ENCODE peak calls at places on chromosomes 16 and 17, in seven cellular contexts. One of them, this sample, is unnamed. For H3K27me3 and H3K4me1, the result is how much of the 10 kb centered on the place peaks cover.

GRCh38 chr16:6112700-6113099 is 1015.1 kb upstream of the EEF2KMT start:
- DNase-seq in breast epithelium: no peak
- DNase-seq in CD8-positive, alpha-beta memory T cell: no peak
- DNase-seq in sigmoid colon: no peak
- DNase-seq in endothelial cell of umbilical vein: no peak
- DNase-seq in PC-3: no peak
- DNase-seq in right cardiac atrium: no peak
- DNase-seq in this sample: no peak

GRCh38 chr17:72900542-72900941 is 191.9 kb downstream of the SLC39A11 start:
- DNase-seq in CD8-positive, alpha-beta memory T cell: no peak
- DNase-seq in endothelial cell of umbilical vein: peak
- DNase-seq in PC-3: no peak
- DNase-seq in breast epithelium: no peak
- DNase-seq in sigmoid colon: no peak
- DNase-seq in right cardiac atrium: no peak
- DNase-seq in this sample: no peak

GRCh38 chr17:41617698-41618097 is 5.1 kb upstream of the KRT16 start:
- DNase-seq in PC-3: no peak
- DNase-seq in sigmoid colon: peak
- DNase-seq in right cardiac atrium: no peak
- DNase-seq in CD8-positive, alpha-beta memory T cell: no peak
- DNase-seq in breast epithelium: peak
- DNase-seq in endothelial cell of umbilical vein: no peak
- DNase-seq in this sample: peak

GRCh38 chr16:69890114-69890890 is 60.8 kb upstream of the CLEC18A start:
- DNase-seq in breast epithelium: peak
- DNase-seq in CD8-positive, alpha-beta memory T cell: no peak
- DNase-seq in sigmoid colon: peak
- DNase-seq in PC-3: no peak
- DNase-seq in endothelial cell of umbilical vein: peak
- DNase-seq in right cardiac atrium: peak
- DNase-seq in this sample: peak

GRCh38 chr16:57611184-57611583 is 17.2 kb upstream of the ADGRG1 start:
- DNase-seq in sigmoid colon: no peak
- DNase-seq in endothelial cell of umbilical vein: no peak
- DNase-seq in right cardiac atrium: no peak
- DNase-seq in CD8-positive, alpha-beta memory T cell: no peak
- DNase-seq in breast epithelium: no peak
- DNase-seq in PC-3: peak
- DNase-seq in this sample: no peak

GRCh38 chr16:30018731-30019158 is 4.3 kb upstream of the C16orf92 start:
- DNase-seq in breast epithelium: no peak
- DNase-seq in PC-3: peak
- DNase-seq in right cardiac atrium: no peak
- DNase-seq in endothelial cell of umbilical vein: no peak
- DNase-seq in sigmoid colon: no peak
- DNase-seq in CD8-positive, alpha-beta memory T cell: no peak
- DNase-seq in this sample: no peak

GRCh38 chr16:4339909-4340308 is 11.2 kb downstream of the PAM16 start:
- DNase-seq in endothelial cell of umbilical vein: peak
- DNase-seq in PC-3: no peak
- DNase-seq in CD8-positive, alpha-beta memory T cell: no peak
- DNase-seq in breast epithelium: no peak
- DNase-seq in sigmoid colon: peak
- DNase-seq in right cardiac atrium: peak
- DNase-seq in this sample: no peak

GRCh38 chr17:60749050-60749449 is 71.4 kb downstream of the BCAS3 start:
- DNase-seq in endothelial cell of umbilical vein: no peak
- DNase-seq in breast epithelium: no peak
- DNase-seq in sigmoid colon: no peak
- DNase-seq in PC-3: no peak
- DNase-seq in CD8-positive, alpha-beta memory T cell: no peak
- DNase-seq in right cardiac atrium: no peak
- DNase-seq in this sample: no peak

GRCh38 chr16:73339821-73340220 is 291.9 kb upstream of the ZFHX3 start:
- DNase-seq in PC-3: no peak
- DNase-seq in breast epithelium: no peak
- DNase-seq in right cardiac atrium: no peak
- DNase-seq in endothelial cell of umbilical vein: no peak
- DNase-seq in sigmoid colon: no peak
- DNase-seq in CD8-positive, alpha-beta memory T cell: no peak
- DNase-seq in this sample: no peak

DNA sequence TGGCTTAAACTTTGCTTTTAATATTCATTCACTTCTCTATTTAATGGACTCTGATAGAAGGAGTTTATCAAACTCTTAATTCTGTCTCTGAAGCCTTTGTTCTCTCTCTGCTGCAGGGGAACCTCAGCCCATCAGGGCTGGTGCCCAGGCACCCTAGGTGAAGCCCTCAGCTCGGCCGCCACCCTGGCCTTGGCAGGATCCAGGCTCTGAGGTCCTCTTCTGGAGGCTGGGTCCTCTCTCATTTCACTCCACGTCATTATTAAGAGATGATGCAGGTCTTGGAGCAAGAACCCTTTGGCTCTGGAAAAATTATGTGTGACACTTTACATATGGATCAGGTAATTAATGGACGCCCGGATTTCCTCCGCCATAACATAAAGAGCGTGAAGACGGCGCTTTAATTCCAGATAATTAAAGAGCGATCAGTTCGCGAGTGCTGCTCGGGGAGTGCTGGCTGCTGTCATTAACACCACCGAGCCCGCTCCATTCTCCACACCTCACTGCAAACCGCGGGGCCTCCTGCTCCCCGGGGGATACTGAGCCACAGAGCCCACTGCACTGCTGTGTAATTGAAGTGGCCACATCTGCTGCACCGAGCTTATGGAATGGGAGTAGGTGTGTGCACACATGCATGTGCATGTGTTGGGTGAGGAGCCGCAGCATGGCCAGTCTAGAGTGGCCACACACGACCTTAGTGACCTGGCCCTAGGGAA is 259.4 kb upstream of the TNRC6C start:
- DNase-seq in sigmoid colon: no peak
- DNase-seq in breast epithelium: no peak
- DNase-seq in CD8-positive, alpha-beta memory T cell: no peak
- DNase-seq in right cardiac atrium: no peak
- DNase-seq in PC-3: no peak
- DNase-seq in endothelial cell of umbilical vein: no peak
- DNase-seq in this sample: no peak
- H3K27me3 ChIP-seq in sigmoid colon: under half
- H3K27me3 ChIP-seq in breast epithelium: under half
- H3K27me3 ChIP-seq in CD8-positive, alpha-beta memory T cell: under half
- H3K27me3 ChIP-seq in right cardiac atrium: under half
- H3K27me3 ChIP-seq in PC-3: half or more
- H3K27me3 ChIP-seq in endothelial cell of umbilical vein: under half
- H3K27me3 ChIP-seq in this sample: under half

GRCh38 chr16:82672676-82673075 is 45.9 kb downstream of the CDH13 start:
- DNase-seq in PC-3: peak
- DNase-seq in breast epithelium: no peak
- DNase-seq in right cardiac atrium: no peak
- DNase-seq in endothelial cell of umbilical vein: no peak
- DNase-seq in CD8-positive, alpha-beta memory T cell: no peak
- DNase-seq in sigmoid colon: no peak
- DNase-seq in this sample: no peak

GRCh38 chr16:82671743-82672142 is 45.0 kb downstream of the CDH13 start:
- DNase-seq in right cardiac atrium: no peak
- DNase-seq in breast epithelium: no peak
- DNase-seq in CD8-positive, alpha-beta memory T cell: no peak
- DNase-seq in endothelial cell of umbilical vein: no peak
- DNase-seq in sigmoid colon: no peak
- DNase-seq in PC-3: peak
- DNase-seq in this sample: no peak

DNA sequence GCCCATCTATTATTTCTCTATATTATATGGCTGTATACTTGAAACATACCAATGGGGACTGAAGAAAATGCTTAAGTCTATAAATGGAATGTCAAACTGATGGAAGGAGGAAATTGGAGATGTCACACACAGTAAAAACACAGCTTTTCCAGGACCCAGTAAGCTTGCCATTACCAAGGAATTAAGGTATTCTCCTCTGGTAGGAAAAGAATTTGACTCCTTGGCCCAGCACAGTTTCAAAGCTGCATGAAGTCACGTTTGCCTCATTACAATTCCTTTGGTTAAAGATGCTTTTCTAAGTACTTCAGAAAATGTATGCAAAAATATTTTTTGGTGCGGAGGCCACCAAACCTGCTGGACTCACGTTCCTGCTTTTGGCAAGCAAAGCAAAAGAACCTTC is 48.5 kb downstream of the CDH13 start:
- DNase-seq in CD8-positive, alpha-beta memory T cell: no peak
- DNase-seq in PC-3: no peak
- DNase-seq in breast epithelium: no peak
- DNase-seq in endothelial cell of umbilical vein: no peak
- DNase-seq in sigmoid colon: no peak
- DNase-seq in right cardiac atrium: no peak
- DNase-seq in this sample: no peak
- H3K27ac ChIP-seq in CD8-positive, alpha-beta memory T cell: no peak
- H3K27ac ChIP-seq in PC-3: no peak
- H3K27ac ChIP-seq in breast epithelium: no peak
- H3K27ac ChIP-seq in endothelial cell of umbilical vein: no peak
- H3K27ac ChIP-seq in sigmoid colon: no peak
- H3K27ac ChIP-seq in right cardiac atrium: no peak
- H3K27ac ChIP-seq in this sample: no peak

DNA sequence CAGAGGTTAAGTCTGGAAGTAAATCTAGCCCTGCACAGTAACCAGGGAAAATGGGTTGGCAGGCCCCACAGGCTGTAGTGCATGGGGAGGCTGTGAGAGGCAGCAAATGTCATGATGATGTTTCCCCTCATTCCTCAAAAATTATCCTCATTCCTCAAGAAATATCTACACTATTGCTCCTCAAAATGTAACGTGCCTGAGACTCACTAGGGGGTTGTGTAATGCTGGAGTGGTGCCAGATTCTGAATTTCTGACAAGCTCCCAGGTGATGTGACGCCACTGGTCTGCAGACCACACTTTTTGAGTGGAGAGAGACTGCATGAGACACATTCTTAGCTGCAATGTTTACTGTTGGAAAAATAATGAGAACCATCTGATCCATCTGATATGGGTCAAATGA is 1.2 kb upstream of the MPP3 start:
- DNase-seq in sigmoid colon: peak
- DNase-seq in right cardiac atrium: no peak
- DNase-seq in endothelial cell of umbilical vein: no peak
- DNase-seq in breast epithelium: no peak
- DNase-seq in CD8-positive, alpha-beta memory T cell: no peak
- DNase-seq in PC-3: peak
- DNase-seq in this sample: no peak
- H3K4me1 ChIP-seq in sigmoid colon: under half
- H3K4me1 ChIP-seq in right cardiac atrium: under half
- H3K4me1 ChIP-seq in endothelial cell of umbilical vein: under half
- H3K4me1 ChIP-seq in breast epithelium: under half
- H3K4me1 ChIP-seq in CD8-positive, alpha-beta memory T cell: under half
- H3K4me1 ChIP-seq in PC-3: under half
- H3K4me1 ChIP-seq in this sample: under half

GRCh38 chr17:48579738-48580543 is 1.8 kb upstream of the HOXB4 start:
- DNase-seq in right cardiac atrium: no peak
- DNase-seq in PC-3: no peak
- DNase-seq in sigmoid colon: no peak
- DNase-seq in breast epithelium: no peak
- DNase-seq in endothelial cell of umbilical vein: peak
- DNase-seq in CD8-positive, alpha-beta memory T cell: no peak
- DNase-seq in this sample: no peak

GRCh38 chr17:48576479-48577309 is 1.5 kb downstream of the HOXB4 start:
- DNase-seq in CD8-positive, alpha-beta memory T cell: no peak
- DNase-seq in endothelial cell of umbilical vein: peak
- DNase-seq in sigmoid colon: peak
- DNase-seq in breast epithelium: peak
- DNase-seq in right cardiac atrium: no peak
- DNase-seq in PC-3: peak
- DNase-seq in this sample: no peak

GRCh38 chr17:48577330-48577945 is 712 bp downstream of the HOXB4 start:
- DNase-seq in endothelial cell of umbilical vein: peak
- DNase-seq in breast epithelium: no peak
- DNase-seq in sigmoid colon: no peak
- DNase-seq in CD8-positive, alpha-beta memory T cell: no peak
- DNase-seq in right cardiac atrium: peak
- DNase-seq in PC-3: peak
- DNase-seq in this sample: no peak

GRCh38 chr17:48577946-48578615 is at the start of gene HOXB4:
- DNase-seq in right cardiac atrium: peak
- DNase-seq in sigmoid colon: peak
- DNase-seq in PC-3: no peak
- DNase-seq in endothelial cell of umbilical vein: peak
- DNase-seq in CD8-positive, alpha-beta memory T cell: peak
- DNase-seq in breast epithelium: peak
- DNase-seq in this sample: peak

DNA sequence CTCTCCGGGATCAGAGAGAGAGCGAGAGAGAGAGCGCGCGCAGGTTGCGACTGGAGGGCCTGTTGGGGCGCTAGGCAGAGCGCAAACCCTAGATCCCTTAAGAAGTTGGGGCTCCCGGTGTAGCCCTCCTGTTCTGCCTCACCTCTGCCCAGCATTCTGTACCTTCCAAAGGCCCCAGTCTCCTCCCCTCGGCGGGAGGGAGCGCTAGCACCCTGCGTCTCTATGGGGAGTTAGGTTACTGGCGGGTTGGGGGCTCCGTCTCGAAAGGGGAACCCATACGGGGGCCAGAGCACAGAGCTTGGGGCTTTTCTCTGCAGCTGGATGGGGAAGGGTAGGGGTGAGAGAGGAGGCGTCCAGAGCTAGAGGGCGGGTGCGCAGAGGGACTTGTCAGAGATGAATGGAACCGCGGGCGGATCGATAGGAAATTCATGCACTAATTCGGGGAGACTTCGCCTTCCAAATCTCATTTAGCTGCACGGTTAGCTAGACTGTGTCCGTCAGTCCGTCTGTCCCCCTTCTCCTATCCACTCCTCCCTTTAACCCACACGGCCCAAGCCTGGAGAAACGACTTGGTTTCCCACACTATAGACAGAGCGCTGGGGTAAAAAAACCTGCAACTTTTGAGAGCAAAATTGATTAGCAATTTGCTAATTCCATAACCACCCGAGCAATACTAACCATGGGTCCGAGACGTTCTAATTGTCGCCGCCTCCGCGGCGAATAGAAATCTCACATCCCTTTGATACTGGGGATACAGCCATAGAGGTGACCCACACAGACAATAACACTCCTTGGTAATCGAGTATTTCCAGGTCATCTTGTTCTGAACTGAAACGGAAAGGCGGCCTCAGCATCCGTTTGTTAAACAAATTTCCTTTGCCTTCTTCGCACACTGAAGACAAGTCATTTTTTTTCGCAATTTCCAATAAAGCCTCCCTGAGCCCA is 738 bp upstream of the HOXB4 start:
- DNase-seq in CD8-positive, alpha-beta memory T cell: no peak
- DNase-seq in right cardiac atrium: peak
- DNase-seq in sigmoid colon: no peak
- DNase-seq in PC-3: no peak
- DNase-seq in breast epithelium: no peak
- DNase-seq in endothelial cell of umbilical vein: peak
- DNase-seq in this sample: no peak
- H3K27me3 ChIP-seq in CD8-positive, alpha-beta memory T cell: under half
- H3K27me3 ChIP-seq in right cardiac atrium: under half
- H3K27me3 ChIP-seq in sigmoid colon: under half
- H3K27me3 ChIP-seq in PC-3: under half
- H3K27me3 ChIP-seq in breast epithelium: under half
- H3K27me3 ChIP-seq in endothelial cell of umbilical vein: under half
- H3K27me3 ChIP-seq in this sample: half or more

GRCh38 chr17:17001076-17001777 is 29.3 kb upstream of the TNFRSF13B start:
- DNase-seq in breast epithelium: no peak
- DNase-seq in endothelial cell of umbilical vein: no peak
- DNase-seq in right cardiac atrium: no peak
- DNase-seq in sigmoid colon: peak
- DNase-seq in CD8-positive, alpha-beta memory T cell: peak
- DNase-seq in PC-3: no peak
- DNase-seq in this sample: no peak
- H3K27ac ChIP-seq in breast epithelium: no peak
- H3K27ac ChIP-seq in endothelial cell of umbilical vein: no peak
- H3K27ac ChIP-seq in right cardiac atrium: no peak
- H3K27ac ChIP-seq in sigmoid colon: no peak
- H3K27ac ChIP-seq in CD8-positive, alpha-beta memory T cell: no peak
- H3K27ac ChIP-seq in PC-3: no peak
- H3K27ac ChIP-seq in this sample: no peak

This sample was measured in heart left ventricle.